ENCODE peak calls at places on chromosomes 5 and 9, in eight cellular contexts. O is sigmoid colon, C is fibroblast of lung, K is pancreas, R is left ventricle myocardium inferior, W is lower lobe of right lung, J is stomach, I is keratinocyte. A is an unnamed sample.

GRCh38 chr9:135907006-135907434 is 326 bp downstream of the CAMSAP1 start:
- DNase-seq in O (peak; percentile 69), W (peak; percentile 66), C (peak; percentile 47), R (peak; percentile 36), K (no peak), I (no peak), J (no peak), A (peak; percentile 60)

GRCh38 chr9:126860757-126861466 is 473 bp downstream of the ZBTB34 start:
- DNase-seq in J (peak; percentile 49), O (no peak), C (peak; percentile 12), W (peak; percentile 61), K (peak; percentile 37), I (no peak), R (no peak), A (peak; percentile 43)

GRCh38 chr9:13513262-13513661 is 233.8 kb upstream of the MPDZ start:
- DNase-seq in O (no peak), W (no peak), I (no peak), R (no peak), J (no peak), K (no peak), C (no peak), A (no peak)

GRCh38 chr9:130698514-130698913 is 4.9 kb downstream of the EXOSC2 start:
- DNase-seq in C (peak; percentile 82), R (no peak), W (peak; percentile 2), O (no peak), K (no peak), J (no peak), I (no peak), A (no peak)

GRCh38 chr9:114138537-114138936 is 16.8 kb upstream of the COL27A1 start:
- DNase-seq in J (no peak), I (no peak), O (no peak), R (no peak), C (no peak), W (no peak), K (no peak), A (no peak)

GRCh38 chr5:132227235-132227484 is 493 bp downstream of the P4HA2 start:
- DNase-seq in I (no peak), R (no peak), O (no peak), W (no peak), J (no peak), C (no peak), K (no peak), A (no peak)

GRCh38 chr9:96209407-96210031 is 92.5 kb downstream of the HSD17B3 start:
- DNase-seq in K (no peak), R (no peak), I (no peak), C (peak; percentile 59), W (no peak), J (no peak), O (peak; percentile 78), A (no peak)

GRCh38 chr5:133409210-133409674 is 203.1 kb downstream of the FSTL4 start:
- DNase-seq in R (no peak), C (no peak), I (no peak), W (no peak), J (no peak), K (no peak), O (no peak), A (no peak)

GRCh38 chr5:62621280-62621679 is 42.7 kb downstream of the LRRC70 start:
- DNase-seq in C (no peak), J (no peak), W (no peak), K (no peak), O (no peak), R (no peak), I (no peak), A (no peak)

GRCh38 chr9:130433168-130433946 is 11.4 kb upstream of the ASS1 start:
- DNase-seq in J (no peak), K (no peak), C (peak; percentile 62), I (no peak), R (peak; percentile 44), O (no peak), W (no peak), A (peak; percentile 43)

GRCh38 chr9:16915126-16915831 is 44.8 kb upstream of the BNC2 start:
- DNase-seq in K (no peak), O (no peak), J (no peak), C (no peak), W (no peak), R (no peak), I (no peak), A (no peak)

GRCh38 chr5:111668713-111669112 is 88.3 kb downstream of the NREP start:
- DNase-seq in W (no peak), I (peak; percentile 21), C (no peak), O (no peak), R (no peak), K (no peak), J (no peak), A (no peak)

GRCh38 chr5:79621056-79621455 is 8.8 kb downstream of the TENT2 start:
- DNase-seq in C (peak; percentile 88), I (peak; percentile 35), O (no peak), J (no peak), K (no peak), W (no peak), R (no peak), A (no peak)

GRCh38 chr9:13716620-13717019 is 437.1 kb upstream of the MPDZ start:
- DNase-seq in J (no peak), I (no peak), C (peak; percentile 21), R (no peak), K (no peak), O (no peak), W (no peak), A (no peak)

GRCh38 chr5:56211298-56211865 is 21.7 kb downstream of the ANKRD55 start:
- DNase-seq in J (no peak), K (peak; percentile 25), I (no peak), C (peak; percentile 89), W (no peak), O (peak; percentile 63), R (no peak), A (no peak)

GRCh38 chr5:107772418-107773310 is 101.9 kb upstream of the EFNA5 start:
- DNase-seq in J (no peak), W (no peak), O (no peak), K (no peak), I (no peak), R (peak; percentile 18), C (no peak), A (no peak)

GRCh38 chr5:69450116-69450515 is 35.2 kb downstream of the MARVELD2 start:
- DNase-seq in I (peak; percentile 60), K (no peak), W (no peak), R (no peak), J (no peak), O (no peak), C (peak; percentile 97), A (no peak)

GRCh38 chr5:61330879-61331406 is 1.1 kb upstream of the ZSWIM6 start:
- DNase-seq in W (peak; percentile 91), I (no peak), O (peak; percentile 87), K (peak; percentile 80), C (peak; percentile 81), J (peak; percentile 91), R (peak; percentile 75), A (peak; percentile 87)

GRCh38 chr9:76415731-76416130 is 21.5 kb upstream of the RFK start:
- DNase-seq in C (peak; percentile 79), I (no peak), W (no peak), O (no peak), J (peak; percentile 56), R (no peak), K (peak; percentile 56), A (no peak)

GRCh38 chr9:76423216-76424177 is 29.3 kb upstream of the RFK start:
- DNase-seq in R (no peak), K (no peak), C (no peak), I (no peak), W (no peak), J (no peak), O (no peak), A (no peak)

GRCh38 chr9:76417394-76417793 is 23.2 kb upstream of the RFK start:
- DNase-seq in W (no peak), R (no peak), I (no peak), O (no peak), K (no peak), J (no peak), C (no peak), A (no peak)

GRCh38 chr9:76424491-76424890 is 30.3 kb upstream of the RFK start:
- DNase-seq in I (no peak), K (no peak), O (no peak), W (no peak), R (no peak), C (no peak), J (no peak), A (no peak)

DNA sequence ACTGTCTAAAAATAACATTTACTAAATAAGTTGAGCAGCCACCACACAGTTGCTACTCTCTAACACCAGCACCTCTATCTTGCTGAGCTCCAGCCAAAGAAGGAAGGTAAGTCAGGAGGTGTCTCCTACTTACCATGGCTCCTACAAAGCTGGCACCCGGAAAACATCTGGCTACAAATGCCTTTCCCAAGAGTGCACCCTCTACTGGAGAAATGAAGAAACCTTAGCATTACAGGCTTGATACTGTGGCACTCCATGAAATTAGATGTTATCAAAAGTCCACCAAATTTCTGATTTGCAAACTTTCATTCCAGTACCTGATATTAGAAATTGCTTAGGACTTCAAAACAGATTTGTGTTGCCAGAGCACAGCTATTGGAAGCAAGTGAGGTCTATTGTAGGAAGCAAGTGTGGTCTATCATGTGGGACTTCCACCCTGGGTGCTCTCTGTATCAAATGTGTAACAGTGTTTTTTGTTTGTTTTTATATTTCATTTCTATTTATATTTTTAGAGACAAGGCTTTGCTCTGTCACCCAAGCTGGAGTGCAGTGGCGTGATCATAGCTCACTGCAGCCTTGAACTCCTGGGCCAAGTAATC is 25.7 kb upstream of the RFK start:
- DNase-seq in I (no peak), J (no peak), O (no peak), C (no peak), R (no peak), W (no peak), K (no peak), A (no peak)
- TF ChIP-seq CTCF in I (peak; percentile 67), J (no peak), O (no peak), C (peak; percentile 65), R (peak; percentile 57), W (peak; percentile 59), K (no peak), A (peak; percentile 70)

GRCh38 chr5:147746986-147747385 is 35.5 kb downstream of the JAKMIP2 start:
- DNase-seq in C (peak; percentile 67), I (no peak), O (no peak), R (no peak), J (no peak), W (no peak), K (no peak), A (no peak)
- H3K4me3 ChIP-seq in C (no peak overlapping the region), I (no peak overlapping the region), O (no peak overlapping the region), R (no peak overlapping the region), J (no peak overlapping the region), W (no peak overlapping the region), K (no peak overlapping the region), A (no peak overlapping the region)

DNA sequence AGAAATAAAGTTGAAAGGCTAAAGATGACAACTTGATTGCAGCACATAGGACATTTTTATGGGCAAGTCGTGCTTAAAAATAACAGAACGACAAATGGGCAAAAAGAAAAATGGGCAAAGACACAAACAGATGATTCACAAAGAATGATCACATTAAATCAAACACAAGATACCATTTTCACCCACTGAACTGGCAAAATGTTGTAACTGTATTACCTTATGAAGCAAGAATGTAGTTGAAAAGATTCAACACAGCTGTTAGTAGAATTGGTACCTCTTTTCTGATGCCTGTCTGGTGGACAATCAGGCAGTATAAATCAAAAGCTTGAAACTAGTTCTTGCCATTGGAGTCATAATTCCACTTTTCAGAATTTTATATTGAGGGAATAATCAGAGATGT is 81.0 kb upstream of the PALM2AKAP2 start:
- DNase-seq in J (no peak), C (peak; percentile 51), K (no peak), I (no peak), R (no peak), O (no peak), W (no peak), A (no peak)
- H3K27me3 ChIP-seq in J (no peaks in the 10 kb centered on the region), C (no peaks in the 10 kb centered on the region), K (no peaks in the 10 kb centered on the region), I (no peaks in the 10 kb centered on the region), R (no peaks in the 10 kb centered on the region), O (no peaks in the 10 kb centered on the region), W (no peaks in the 10 kb centered on the region), A (no peaks in the 10 kb centered on the region)

GRCh38 chr5:83608122-83608521 is 112.5 kb downstream of the HAPLN1 start:
- DNase-seq in O (no peak), K (no peak), J (peak; percentile 28), I (no peak), C (peak; percentile 63), W (no peak), R (no peak), A (no peak)
- TF ChIP-seq CTCF in O (no peak), K (no peak), J (no peak), I (peak; percentile 63), C (peak; percentile 80), W (peak; percentile 32), R (peak; percentile 53), A (peak; percentile 57)